ENCODE peak calls at places on chromosomes 12 and 14, in six cellular contexts. O, U, B, V, S and C are unnamed samples.
A peak's percentile ranks its signal among the peaks of the same experiment; 100 is the strongest.

GRCh38 chr12:6608592-6609311 is 1.6 kb upstream of the CHD4 start:
- DNase-seq in O (peak; percentile 36), U (no peak), B (peak; percentile 41), V (no peak), S (no peak), C (peak; percentile 73)

GRCh38 chr14:54577977-54578376 is 11.0 kb downstream of the SAMD4A start:
- DNase-seq in O (peak; percentile 50), U (peak; percentile 48), B (no peak), V (no peak), S (no peak), C (no peak)

GRCh38 chr12:52636189-52636588 is 15.8 kb downstream of the KRT2 start:
- DNase-seq in O (no peak), U (no peak), B (no peak), V (no peak), S (no peak), C (no peak)

GRCh38 chr12:22032732-22033131 is 13.3 kb upstream of the CMAS start:
- DNase-seq in O (no peak), U (no peak), B (no peak), V (no peak), S (no peak), C (no peak)

GRCh38 chr14:69687963-69688649 is 76.7 kb downstream of the SUSD6 start:
- DNase-seq in O (no peak), U (no peak), B (no peak), V (no peak), S (no peak), C (no peak)

GRCh38 chr12:1500095-1500801 is 94.1 kb downstream of the FBXL14 start:
- DNase-seq in O (peak; percentile 88), U (no peak), B (peak; percentile 87), V (no peak), S (no peak), C (no peak)

GRCh38 chr14:99768381-99768780 is 24.8 kb upstream of the EML1 start:
- DNase-seq in O (no peak), U (no peak), B (peak; percentile 65), V (no peak), S (no peak), C (no peak)

GRCh38 chr14:64081174-64081746 is 212.9 kb downstream of the ESR2 start:
- DNase-seq in O (no peak), U (no peak), B (peak; percentile 24), V (no peak), S (no peak), C (no peak)

GRCh38 chr12:3409662-3410061 is 81.3 kb upstream of the PRMT8 start:
- DNase-seq in O (no peak), U (no peak), B (no peak), V (no peak), S (no peak), C (no peak)

GRCh38 chr12:103392722-103393121 is 103.0 kb downstream of the C12orf42 start:
- DNase-seq in O (no peak), U (no peak), B (no peak), V (peak; percentile 69), S (no peak), C (no peak)

GRCh38 chr12:71236133-71236660 is 78.4 kb upstream of the TSPAN8 start:
- DNase-seq in O (no peak), U (no peak), B (no peak), V (peak; percentile 30), S (no peak), C (no peak)

GRCh38 chr12:54010053-54010971 is 1.5 kb downstream of the HOXC8 start:
- DNase-seq in O (no peak), U (no peak), B (no peak), V (no peak), S (no peak), C (no peak)

GRCh38 chr12:108495054-108495453 is 20.0 kb upstream of the FICD start:
- DNase-seq in O (peak; percentile 24), U (peak; percentile 38), B (peak; percentile 55), V (peak; percentile 18), S (no peak), C (peak; percentile 85)

GRCh38 chr12:1204581-1205121 is 213.6 kb downstream of the ERC1 start:
- DNase-seq in O (peak; percentile 43), U (peak; percentile 74), B (peak; percentile 50), V (peak; percentile 72), S (no peak), C (peak; percentile 83)

GRCh38 chr12:110733089-110733715 is 9.5 kb downstream of the PPP1CC start:
- DNase-seq in O (peak; percentile 73), U (no peak), B (peak; percentile 62), V (no peak), S (no peak), C (no peak)

GRCh38 chr12:118371354-118372282 is 1.1 kb downstream of the TAOK3 start:
- DNase-seq in O (no peak), U (peak; percentile 23), B (peak; percentile 61), V (no peak), S (no peak), C (peak; percentile 65)

GRCh38 chr12:14442221-14442881 is 76.9 kb downstream of the ATF7IP start:
- DNase-seq in O (peak; percentile 59), U (no peak), B (peak; percentile 8), V (no peak), S (no peak), C (no peak)

GRCh38 chr12:64029013-64029857 is 184.7 kb downstream of the SRGAP1 start:
- DNase-seq in O (no peak), U (no peak), B (peak; percentile 87), V (no peak), S (no peak), C (no peak)

GRCh38 chr14:50828738-50829471 is 2.1 kb downstream of the NIN start:
- DNase-seq in O (no peak), U (no peak), B (no peak), V (no peak), S (no peak), C (no peak)

GRCh38 chr14:56159066-56159465 is 40.9 kb downstream of the PELI2 start:
- DNase-seq in O (no peak), U (no peak), B (no peak), V (no peak), S (no peak), C (no peak)

DNA sequence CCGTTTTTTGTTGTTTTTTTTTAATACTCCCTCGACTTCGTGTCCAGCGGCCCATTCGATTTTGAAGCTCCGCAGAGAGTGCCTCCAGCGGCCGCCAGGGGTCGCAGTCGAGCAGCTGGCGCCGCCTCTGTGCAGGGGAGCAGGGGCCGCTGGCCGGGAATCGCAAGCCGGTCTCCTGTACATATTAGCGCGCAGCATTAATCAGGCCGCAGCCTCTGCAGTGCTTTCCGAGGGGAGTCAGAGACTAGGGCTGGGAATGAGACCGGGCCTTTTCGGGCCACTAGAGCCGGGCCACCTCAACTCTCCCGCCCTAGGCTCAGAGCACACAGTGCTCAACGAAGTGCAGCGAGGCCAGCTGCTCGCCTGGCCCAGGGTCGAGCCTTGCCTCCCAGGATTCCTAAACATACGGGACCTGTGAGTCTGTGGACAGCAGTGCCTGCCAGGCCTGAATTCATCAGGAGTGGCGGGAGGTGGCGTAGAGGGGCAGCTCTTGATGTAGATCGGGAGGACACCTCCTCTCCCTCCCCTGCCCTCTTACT is 81.8 kb downstream of the EMP1 start:
- DNase-seq in O (peak; percentile 65), U (peak; percentile 72), B (peak; percentile 71), V (peak; percentile 65), S (peak; percentile 47), C (peak; percentile 76)
- H2AFZ ChIP-seq in O (peak overlapping the region; percentile 32), U (no peak overlapping the region), B (no peak overlapping the region), V (peak overlapping the region; percentile 37), S (peak overlapping the region; percentile 84), C (no peak overlapping the region)

GRCh38 chr12:30909088-30909688 is 17.4 kb upstream of the TSPAN11 start:
- DNase-seq in O (no peak), U (no peak), B (peak; percentile 24), V (no peak), S (no peak), C (peak; percentile 11)
- H2AFZ ChIP-seq in O (no peak overlapping the region), U (no peak overlapping the region), B (peak overlapping the region; percentile 20), V (no peak overlapping the region), S (no peak overlapping the region), C (no peak overlapping the region)

DNA sequence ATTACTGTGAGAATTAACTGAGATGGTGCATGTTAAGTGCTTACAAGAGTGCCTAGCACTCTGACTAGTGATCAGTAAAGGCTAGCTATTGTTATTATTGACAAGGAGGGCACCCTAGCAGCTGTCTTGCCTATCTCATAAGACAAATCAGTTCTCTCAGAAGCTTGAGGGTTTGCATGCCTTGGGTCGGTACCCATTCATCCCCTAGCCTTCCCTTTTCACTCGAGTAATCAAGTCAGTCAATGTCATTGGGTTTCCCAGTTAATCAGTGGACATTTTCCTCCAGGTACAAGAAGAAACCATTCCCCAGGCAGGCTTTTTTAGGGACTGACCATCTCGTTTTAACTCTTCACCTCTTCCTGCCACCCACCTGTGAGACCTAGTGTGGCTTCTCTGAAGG is 10.4 kb upstream of the TFCP2 start:
- DNase-seq in O (no peak), U (no peak), B (no peak), V (no peak), S (no peak), C (no peak)
- H2AFZ ChIP-seq in O (no peak overlapping the region), U (no peak overlapping the region), B (no peak overlapping the region), V (no peak overlapping the region), S (no peak overlapping the region), C (no peak overlapping the region)

DNA sequence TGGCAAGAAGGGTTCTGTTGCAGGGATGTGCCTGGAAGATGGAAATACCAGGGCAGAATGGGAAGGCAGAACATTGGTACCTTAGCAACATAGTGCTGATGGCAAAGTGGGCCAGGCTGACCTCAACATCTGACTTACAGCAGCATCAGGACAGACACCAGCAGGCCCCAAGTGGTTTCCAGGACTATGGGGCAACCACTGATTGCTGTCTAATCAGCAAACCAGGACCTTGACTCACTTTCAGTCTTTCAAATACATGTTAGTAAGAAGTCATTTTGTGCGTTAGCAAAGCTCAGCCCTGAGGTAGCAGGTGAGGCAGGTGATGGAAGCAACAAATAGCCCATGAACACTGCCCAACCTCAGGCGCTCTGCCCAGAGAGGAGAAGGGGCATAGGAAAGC is 4.7 kb upstream of the SPTSSA start:
- DNase-seq in O (no peak), U (no peak), B (no peak), V (no peak), S (no peak), C (no peak)
- H2AFZ ChIP-seq in O (no peak overlapping the region), U (no peak overlapping the region), B (no peak overlapping the region), V (no peak overlapping the region), S (no peak overlapping the region), C (no peak overlapping the region)

DNA sequence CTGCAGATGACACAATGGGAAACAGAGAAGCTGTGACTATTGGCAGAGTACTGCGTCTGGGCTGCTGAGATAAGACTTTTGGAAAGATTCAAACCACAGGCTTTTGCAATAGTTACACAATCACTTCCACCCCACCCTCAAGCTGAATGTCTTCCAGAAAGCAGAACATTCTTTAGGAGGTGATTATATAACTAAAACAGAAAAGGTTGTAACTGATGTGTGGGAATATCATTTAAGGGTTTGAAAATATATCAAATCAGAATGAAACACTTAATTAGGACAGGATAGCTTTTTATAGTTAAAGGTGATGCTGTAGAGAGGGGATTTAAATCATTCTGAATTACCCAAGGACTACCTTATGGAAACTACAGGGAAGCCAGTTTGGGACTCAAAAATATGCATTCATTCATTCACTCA is 75.2 kb upstream of the TMPO start:
- DNase-seq in O (peak; percentile 94), U (peak; percentile 95), B (peak; percentile 97), V (no peak), S (no peak), C (no peak)
- H2AFZ ChIP-seq in O (no peak overlapping the region), U (peak overlapping the region; percentile 55), B (no peak overlapping the region), V (no peak overlapping the region), S (no peak overlapping the region), C (no peak overlapping the region)